ENCODE peak calls at places on chromosomes 12 and 14, in nine cellular contexts. One of them, this sample, is unnamed.

GRCh38 chr14:68476212-68476964 is 316.5 kb downstream of the ZFP36L1 start:
- DNase-seq in fibroblast of the aortic adventitia: peak; percentile 92
- DNase-seq in activated CD8-positive, alpha-beta memory T cell treated with anti-CD3 and anti-CD28 coated beads, Interleukin-2, amount 10 ng/mL, durations not matched to agents 7 days and 5 days: no peak
- DNase-seq in EH: peak; percentile 95
- DNase-seq in activated T-cell treated with anti-CD3 and anti-CD28 coated beads, Interleukin-2, amount 50 U/mL, for 72 hours: no peak
- DNase-seq in skeletal muscle cell: peak; percentile 99
- DNase-seq in transverse colon: peak; percentile 35
- DNase-seq in GM12891: no peak
- DNase-seq in RPMI7951: peak; percentile 90
- DNase-seq in this sample: peak; percentile 89

GRCh38 chr12:10960260-10960659 is 21.2 kb upstream of the TAS2R14 start:
- DNase-seq in fibroblast of the aortic adventitia: no peak
- DNase-seq in activated CD8-positive, alpha-beta memory T cell treated with anti-CD3 and anti-CD28 coated beads, Interleukin-2, amount 10 ng/mL, durations not matched to agents 7 days and 5 days: no peak
- DNase-seq in EH: no peak
- DNase-seq in activated T-cell treated with anti-CD3 and anti-CD28 coated beads, Interleukin-2, amount 50 U/mL, for 72 hours: no peak
- DNase-seq in skeletal muscle cell: no peak
- DNase-seq in transverse colon: no peak
- DNase-seq in GM12891: no peak
- DNase-seq in RPMI7951: no peak
- DNase-seq in this sample: no peak

GRCh38 chr12:86917121-86917520 is 660.9 kb upstream of the MGAT4C start:
- DNase-seq in fibroblast of the aortic adventitia: no peak
- DNase-seq in activated CD8-positive, alpha-beta memory T cell treated with anti-CD3 and anti-CD28 coated beads, Interleukin-2, amount 10 ng/mL, durations not matched to agents 7 days and 5 days: no peak
- DNase-seq in EH: no peak
- DNase-seq in activated T-cell treated with anti-CD3 and anti-CD28 coated beads, Interleukin-2, amount 50 U/mL, for 72 hours: no peak
- DNase-seq in skeletal muscle cell: no peak
- DNase-seq in transverse colon: no peak
- DNase-seq in GM12891: no peak
- DNase-seq in RPMI7951: no peak
- DNase-seq in this sample: no peak

GRCh38 chr12:52310622-52311281 is 10.4 kb downstream of the KRT83 start:
- DNase-seq in fibroblast of the aortic adventitia: no peak
- DNase-seq in activated CD8-positive, alpha-beta memory T cell treated with anti-CD3 and anti-CD28 coated beads, Interleukin-2, amount 10 ng/mL, durations not matched to agents 7 days and 5 days: no peak
- DNase-seq in EH: peak; percentile 62
- DNase-seq in activated T-cell treated with anti-CD3 and anti-CD28 coated beads, Interleukin-2, amount 50 U/mL, for 72 hours: no peak
- DNase-seq in skeletal muscle cell: no peak
- DNase-seq in transverse colon: no peak
- DNase-seq in GM12891: no peak
- DNase-seq in RPMI7951: no peak
- DNase-seq in this sample: no peak

GRCh38 chr14:22976620-22977433 is 5.5 kb downstream of the AJUBA start:
- DNase-seq in fibroblast of the aortic adventitia: peak; percentile 61
- DNase-seq in activated CD8-positive, alpha-beta memory T cell treated with anti-CD3 and anti-CD28 coated beads, Interleukin-2, amount 10 ng/mL, durations not matched to agents 7 days and 5 days: no peak
- DNase-seq in EH: peak; percentile 79
- DNase-seq in activated T-cell treated with anti-CD3 and anti-CD28 coated beads, Interleukin-2, amount 50 U/mL, for 72 hours: no peak
- DNase-seq in skeletal muscle cell: no peak
- DNase-seq in transverse colon: peak; percentile 31
- DNase-seq in GM12891: no peak
- DNase-seq in RPMI7951: peak; percentile 29
- DNase-seq in this sample: peak; percentile 70

GRCh38 chr12:51275088-51275487 is 4.9 kb upstream of the SMAGP start:
- DNase-seq in fibroblast of the aortic adventitia: no peak
- DNase-seq in activated CD8-positive, alpha-beta memory T cell treated with anti-CD3 and anti-CD28 coated beads, Interleukin-2, amount 10 ng/mL, durations not matched to agents 7 days and 5 days: no peak
- DNase-seq in EH: no peak
- DNase-seq in activated T-cell treated with anti-CD3 and anti-CD28 coated beads, Interleukin-2, amount 50 U/mL, for 72 hours: no peak
- DNase-seq in skeletal muscle cell: no peak
- DNase-seq in transverse colon: peak; percentile 67
- DNase-seq in GM12891: no peak
- DNase-seq in RPMI7951: no peak
- DNase-seq in this sample: no peak

GRCh38 chr14:21999400-21999799 is 325.8 kb upstream of the OR4E1 start:
- DNase-seq in fibroblast of the aortic adventitia: no peak
- DNase-seq in activated CD8-positive, alpha-beta memory T cell treated with anti-CD3 and anti-CD28 coated beads, Interleukin-2, amount 10 ng/mL, durations not matched to agents 7 days and 5 days: no peak
- DNase-seq in EH: no peak
- DNase-seq in activated T-cell treated with anti-CD3 and anti-CD28 coated beads, Interleukin-2, amount 50 U/mL, for 72 hours: no peak
- DNase-seq in skeletal muscle cell: no peak
- DNase-seq in transverse colon: no peak
- DNase-seq in GM12891: no peak
- DNase-seq in RPMI7951: no peak
- DNase-seq in this sample: no peak

GRCh38 chr12:31833541-31833840 is 104.7 kb upstream of the AMN1 start:
- DNase-seq in fibroblast of the aortic adventitia: no peak
- DNase-seq in activated CD8-positive, alpha-beta memory T cell treated with anti-CD3 and anti-CD28 coated beads, Interleukin-2, amount 10 ng/mL, durations not matched to agents 7 days and 5 days: no peak
- DNase-seq in EH: no peak
- DNase-seq in activated T-cell treated with anti-CD3 and anti-CD28 coated beads, Interleukin-2, amount 50 U/mL, for 72 hours: no peak
- DNase-seq in skeletal muscle cell: no peak
- DNase-seq in transverse colon: no peak
- DNase-seq in GM12891: no peak
- DNase-seq in RPMI7951: no peak
- DNase-seq in this sample: no peak

GRCh38 chr12:91219919-91220318 is 37.3 kb upstream of the DCN start:
- DNase-seq in fibroblast of the aortic adventitia: no peak
- DNase-seq in activated CD8-positive, alpha-beta memory T cell treated with anti-CD3 and anti-CD28 coated beads, Interleukin-2, amount 10 ng/mL, durations not matched to agents 7 days and 5 days: no peak
- DNase-seq in EH: no peak
- DNase-seq in activated T-cell treated with anti-CD3 and anti-CD28 coated beads, Interleukin-2, amount 50 U/mL, for 72 hours: no peak
- DNase-seq in skeletal muscle cell: no peak
- DNase-seq in transverse colon: no peak
- DNase-seq in GM12891: no peak
- DNase-seq in RPMI7951: no peak
- DNase-seq in this sample: no peak

GRCh38 chr12:56286044-56286830 is 13.9 kb downstream of the CS start:
- DNase-seq in fibroblast of the aortic adventitia: peak; percentile 16
- DNase-seq in activated CD8-positive, alpha-beta memory T cell treated with anti-CD3 and anti-CD28 coated beads, Interleukin-2, amount 10 ng/mL, durations not matched to agents 7 days and 5 days: no peak
- DNase-seq in EH: no peak
- DNase-seq in activated T-cell treated with anti-CD3 and anti-CD28 coated beads, Interleukin-2, amount 50 U/mL, for 72 hours: no peak
- DNase-seq in skeletal muscle cell: no peak
- DNase-seq in transverse colon: no peak
- DNase-seq in GM12891: no peak
- DNase-seq in RPMI7951: no peak
- DNase-seq in this sample: no peak

GRCh38 chr12:69897744-69898143 is 72.7 kb downstream of the MYRFL start:
- DNase-seq in fibroblast of the aortic adventitia: peak; percentile 73
- DNase-seq in activated CD8-positive, alpha-beta memory T cell treated with anti-CD3 and anti-CD28 coated beads, Interleukin-2, amount 10 ng/mL, durations not matched to agents 7 days and 5 days: no peak
- DNase-seq in EH: peak; percentile 67
- DNase-seq in activated T-cell treated with anti-CD3 and anti-CD28 coated beads, Interleukin-2, amount 50 U/mL, for 72 hours: no peak
- DNase-seq in skeletal muscle cell: peak; percentile 96
- DNase-seq in transverse colon: no peak
- DNase-seq in GM12891: no peak
- DNase-seq in RPMI7951: peak; percentile 88
- DNase-seq in this sample: peak; percentile 37

GRCh38 chr12:107122452-107122958 is 29.2 kb upstream of the CRY1 start:
- DNase-seq in fibroblast of the aortic adventitia: no peak
- DNase-seq in activated CD8-positive, alpha-beta memory T cell treated with anti-CD3 and anti-CD28 coated beads, Interleukin-2, amount 10 ng/mL, durations not matched to agents 7 days and 5 days: no peak
- DNase-seq in EH: no peak
- DNase-seq in activated T-cell treated with anti-CD3 and anti-CD28 coated beads, Interleukin-2, amount 50 U/mL, for 72 hours: no peak
- DNase-seq in skeletal muscle cell: no peak
- DNase-seq in transverse colon: no peak
- DNase-seq in GM12891: no peak
- DNase-seq in RPMI7951: no peak
- DNase-seq in this sample: no peak

GRCh38 chr14:35985504-35986218 is 159.5 kb downstream of the BRMS1L start:
- DNase-seq in fibroblast of the aortic adventitia: no peak
- DNase-seq in activated CD8-positive, alpha-beta memory T cell treated with anti-CD3 and anti-CD28 coated beads, Interleukin-2, amount 10 ng/mL, durations not matched to agents 7 days and 5 days: no peak
- DNase-seq in EH: no peak
- DNase-seq in activated T-cell treated with anti-CD3 and anti-CD28 coated beads, Interleukin-2, amount 50 U/mL, for 72 hours: no peak
- DNase-seq in skeletal muscle cell: no peak
- DNase-seq in transverse colon: no peak
- DNase-seq in GM12891: no peak
- DNase-seq in RPMI7951: peak; percentile 5
- DNase-seq in this sample: no peak

GRCh38 chr14:31059152-31059924 is 33.2 kb upstream of the STRN3 start:
- DNase-seq in fibroblast of the aortic adventitia: peak; percentile 93
- DNase-seq in activated CD8-positive, alpha-beta memory T cell treated with anti-CD3 and anti-CD28 coated beads, Interleukin-2, amount 10 ng/mL, durations not matched to agents 7 days and 5 days: no peak
- DNase-seq in EH: peak; percentile 73
- DNase-seq in activated T-cell treated with anti-CD3 and anti-CD28 coated beads, Interleukin-2, amount 50 U/mL, for 72 hours: no peak
- DNase-seq in skeletal muscle cell: peak; percentile 77
- DNase-seq in transverse colon: peak; percentile 21
- DNase-seq in GM12891: no peak
- DNase-seq in RPMI7951: peak; percentile 49
- DNase-seq in this sample: peak; percentile 4

GRCh38 chr12:15837141-15837781 is 44.9 kb upstream of the STRAP start:
- DNase-seq in fibroblast of the aortic adventitia: peak; percentile 88
- DNase-seq in activated CD8-positive, alpha-beta memory T cell treated with anti-CD3 and anti-CD28 coated beads, Interleukin-2, amount 10 ng/mL, durations not matched to agents 7 days and 5 days: no peak
- DNase-seq in EH: peak; percentile 93
- DNase-seq in activated T-cell treated with anti-CD3 and anti-CD28 coated beads, Interleukin-2, amount 50 U/mL, for 72 hours: no peak
- DNase-seq in skeletal muscle cell: no peak
- DNase-seq in transverse colon: no peak
- DNase-seq in GM12891: no peak
- DNase-seq in RPMI7951: peak; percentile 61
- DNase-seq in this sample: no peak

GRCh38 chr14:93049867-93050331 is 65.8 kb downstream of the ITPK1 start:
- DNase-seq in fibroblast of the aortic adventitia: no peak
- DNase-seq in activated CD8-positive, alpha-beta memory T cell treated with anti-CD3 and anti-CD28 coated beads, Interleukin-2, amount 10 ng/mL, durations not matched to agents 7 days and 5 days: no peak
- DNase-seq in EH: peak; percentile 34
- DNase-seq in activated T-cell treated with anti-CD3 and anti-CD28 coated beads, Interleukin-2, amount 50 U/mL, for 72 hours: no peak
- DNase-seq in skeletal muscle cell: no peak
- DNase-seq in transverse colon: no peak
- DNase-seq in GM12891: no peak
- DNase-seq in RPMI7951: no peak
- DNase-seq in this sample: no peak

GRCh38 chr12:25458047-25458552 is 95.0 kb downstream of the LMNTD1 start:
- DNase-seq in fibroblast of the aortic adventitia: peak; percentile 92
- DNase-seq in activated CD8-positive, alpha-beta memory T cell treated with anti-CD3 and anti-CD28 coated beads, Interleukin-2, amount 10 ng/mL, durations not matched to agents 7 days and 5 days: no peak
- DNase-seq in EH: peak; percentile 99
- DNase-seq in activated T-cell treated with anti-CD3 and anti-CD28 coated beads, Interleukin-2, amount 50 U/mL, for 72 hours: no peak
- DNase-seq in skeletal muscle cell: peak; percentile 92
- DNase-seq in transverse colon: no peak
- DNase-seq in GM12891: no peak
- DNase-seq in RPMI7951: peak; percentile 98
- DNase-seq in this sample: peak; percentile 82

GRCh38 chr12:109053382-109054123 is 1.2 kb downstream of the USP30 start:
- DNase-seq in fibroblast of the aortic adventitia: peak; percentile 3
- DNase-seq in activated CD8-positive, alpha-beta memory T cell treated with anti-CD3 and anti-CD28 coated beads, Interleukin-2, amount 10 ng/mL, durations not matched to agents 7 days and 5 days: peak; percentile 60
- DNase-seq in EH: peak; percentile 7
- DNase-seq in activated T-cell treated with anti-CD3 and anti-CD28 coated beads, Interleukin-2, amount 50 U/mL, for 72 hours: peak; percentile 44
- DNase-seq in skeletal muscle cell: no peak
- DNase-seq in transverse colon: no peak
- DNase-seq in GM12891: peak; percentile 25
- DNase-seq in RPMI7951: peak; percentile 10
- DNase-seq in this sample: no peak

GRCh38 chr14:55807059-55807499 is 227.1 kb downstream of the KTN1 start:
- DNase-seq in fibroblast of the aortic adventitia: peak; percentile 97
- DNase-seq in activated CD8-positive, alpha-beta memory T cell treated with anti-CD3 and anti-CD28 coated beads, Interleukin-2, amount 10 ng/mL, durations not matched to agents 7 days and 5 days: peak; percentile 82
- DNase-seq in EH: peak; percentile 52
- DNase-seq in activated T-cell treated with anti-CD3 and anti-CD28 coated beads, Interleukin-2, amount 50 U/mL, for 72 hours: peak; percentile 75
- DNase-seq in skeletal muscle cell: peak; percentile 52
- DNase-seq in transverse colon: peak; percentile 96
- DNase-seq in GM12891: no peak
- DNase-seq in RPMI7951: peak; percentile 23
- DNase-seq in this sample: peak; percentile 4

GRCh38 chr12:67436230-67436629 is 167.1 kb downstream of the CAND1 start:
- DNase-seq in fibroblast of the aortic adventitia: no peak
- DNase-seq in activated CD8-positive, alpha-beta memory T cell treated with anti-CD3 and anti-CD28 coated beads, Interleukin-2, amount 10 ng/mL, durations not matched to agents 7 days and 5 days: no peak
- DNase-seq in EH: peak; percentile 57
- DNase-seq in activated T-cell treated with anti-CD3 and anti-CD28 coated beads, Interleukin-2, amount 50 U/mL, for 72 hours: no peak
- DNase-seq in skeletal muscle cell: no peak
- DNase-seq in transverse colon: no peak
- DNase-seq in GM12891: no peak
- DNase-seq in RPMI7951: no peak
- DNase-seq in this sample: no peak

GRCh38 chr14:93395227-93395626 is 35.5 kb upstream of the UNC79 start:
- DNase-seq in fibroblast of the aortic adventitia: no peak
- DNase-seq in activated CD8-positive, alpha-beta memory T cell treated with anti-CD3 and anti-CD28 coated beads, Interleukin-2, amount 10 ng/mL, durations not matched to agents 7 days and 5 days: no peak
- DNase-seq in EH: no peak
- DNase-seq in activated T-cell treated with anti-CD3 and anti-CD28 coated beads, Interleukin-2, amount 50 U/mL, for 72 hours: no peak
- DNase-seq in skeletal muscle cell: no peak
- DNase-seq in transverse colon: no peak
- DNase-seq in GM12891: no peak
- DNase-seq in RPMI7951: no peak
- DNase-seq in this sample: no peak

GRCh38 chr12:100156731-100157426 is 14.2 kb upstream of the BLTP3B start:
- DNase-seq in fibroblast of the aortic adventitia: no peak
- DNase-seq in activated CD8-positive, alpha-beta memory T cell treated with anti-CD3 and anti-CD28 coated beads, Interleukin-2, amount 10 ng/mL, durations not matched to agents 7 days and 5 days: no peak
- DNase-seq in EH: no peak
- DNase-seq in activated T-cell treated with anti-CD3 and anti-CD28 coated beads, Interleukin-2, amount 50 U/mL, for 72 hours: no peak
- DNase-seq in skeletal muscle cell: no peak
- DNase-seq in transverse colon: no peak
- DNase-seq in GM12891: no peak
- DNase-seq in RPMI7951: no peak
- DNase-seq in this sample: no peak

GRCh38 chr14:99241314-99242035 is 30.5 kb downstream of the BCL11B start:
- DNase-seq in fibroblast of the aortic adventitia: no peak
- DNase-seq in activated CD8-positive, alpha-beta memory T cell treated with anti-CD3 and anti-CD28 coated beads, Interleukin-2, amount 10 ng/mL, durations not matched to agents 7 days and 5 days: no peak
- DNase-seq in EH: no peak
- DNase-seq in activated T-cell treated with anti-CD3 and anti-CD28 coated beads, Interleukin-2, amount 50 U/mL, for 72 hours: no peak
- DNase-seq in skeletal muscle cell: no peak
- DNase-seq in transverse colon: no peak
- DNase-seq in GM12891: no peak
- DNase-seq in RPMI7951: no peak
- DNase-seq in this sample: no peak

GRCh38 chr14:74804219-74804825 is 41.2 kb downstream of the YLPM1 start:
- DNase-seq in fibroblast of the aortic adventitia: peak; percentile 72
- DNase-seq in activated CD8-positive, alpha-beta memory T cell treated with anti-CD3 and anti-CD28 coated beads, Interleukin-2, amount 10 ng/mL, durations not matched to agents 7 days and 5 days: peak; percentile 57
- DNase-seq in EH: peak; percentile 71
- DNase-seq in activated T-cell treated with anti-CD3 and anti-CD28 coated beads, Interleukin-2, amount 50 U/mL, for 72 hours: peak; percentile 21
- DNase-seq in skeletal muscle cell: peak; percentile 9
- DNase-seq in transverse colon: peak; percentile 20
- DNase-seq in GM12891: peak; percentile 6
- DNase-seq in RPMI7951: peak; percentile 55
- DNase-seq in this sample: peak; percentile 7

GRCh38 chr12:101076940-101077351 is 133.1 kb downstream of the SLC5A8 start:
- DNase-seq in fibroblast of the aortic adventitia: peak; percentile 64
- DNase-seq in activated CD8-positive, alpha-beta memory T cell treated with anti-CD3 and anti-CD28 coated beads, Interleukin-2, amount 10 ng/mL, durations not matched to agents 7 days and 5 days: no peak
- DNase-seq in EH: peak; percentile 96
- DNase-seq in activated T-cell treated with anti-CD3 and anti-CD28 coated beads, Interleukin-2, amount 50 U/mL, for 72 hours: no peak
- DNase-seq in skeletal muscle cell: no peak
- DNase-seq in transverse colon: no peak
- DNase-seq in GM12891: no peak
- DNase-seq in RPMI7951: peak; percentile 0
- DNase-seq in this sample: peak; percentile 12

GRCh38 chr12:107027304-107028053 is 40.5 kb upstream of the MTERF2 start:
- DNase-seq in fibroblast of the aortic adventitia: peak; percentile 90
- DNase-seq in activated CD8-positive, alpha-beta memory T cell treated with anti-CD3 and anti-CD28 coated beads, Interleukin-2, amount 10 ng/mL, durations not matched to agents 7 days and 5 days: no peak
- DNase-seq in EH: peak; percentile 93
- DNase-seq in activated T-cell treated with anti-CD3 and anti-CD28 coated beads, Interleukin-2, amount 50 U/mL, for 72 hours: no peak
- DNase-seq in skeletal muscle cell: peak; percentile 93
- DNase-seq in transverse colon: no peak
- DNase-seq in GM12891: no peak
- DNase-seq in RPMI7951: peak; percentile 73
- DNase-seq in this sample: peak; percentile 80

GRCh38 chr12:113537751-113538087 is 66.0 kb upstream of the LHX5 start:
- DNase-seq in fibroblast of the aortic adventitia: no peak
- DNase-seq in activated CD8-positive, alpha-beta memory T cell treated with anti-CD3 and anti-CD28 coated beads, Interleukin-2, amount 10 ng/mL, durations not matched to agents 7 days and 5 days: no peak
- DNase-seq in EH: no peak
- DNase-seq in activated T-cell treated with anti-CD3 and anti-CD28 coated beads, Interleukin-2, amount 50 U/mL, for 72 hours: no peak
- DNase-seq in skeletal muscle cell: no peak
- DNase-seq in transverse colon: no peak
- DNase-seq in GM12891: no peak
- DNase-seq in RPMI7951: peak; percentile 24
- DNase-seq in this sample: no peak

GRCh38 chr12:61355105-61355504 is 905.1 kb upstream of the USP15 start:
- DNase-seq in fibroblast of the aortic adventitia: no peak
- DNase-seq in activated CD8-positive, alpha-beta memory T cell treated with anti-CD3 and anti-CD28 coated beads, Interleukin-2, amount 10 ng/mL, durations not matched to agents 7 days and 5 days: no peak
- DNase-seq in EH: no peak
- DNase-seq in activated T-cell treated with anti-CD3 and anti-CD28 coated beads, Interleukin-2, amount 50 U/mL, for 72 hours: no peak
- DNase-seq in skeletal muscle cell: no peak
- DNase-seq in transverse colon: no peak
- DNase-seq in GM12891: no peak
- DNase-seq in RPMI7951: no peak
- DNase-seq in this sample: no peak

GRCh38 chr12:103771466-103771865 is 69.6 kb downstream of the NT5DC3 start:
- DNase-seq in fibroblast of the aortic adventitia: peak; percentile 53
- DNase-seq in activated CD8-positive, alpha-beta memory T cell treated with anti-CD3 and anti-CD28 coated beads, Interleukin-2, amount 10 ng/mL, durations not matched to agents 7 days and 5 days: no peak
- DNase-seq in EH: peak; percentile 65
- DNase-seq in activated T-cell treated with anti-CD3 and anti-CD28 coated beads, Interleukin-2, amount 50 U/mL, for 72 hours: peak; percentile 12
- DNase-seq in skeletal muscle cell: no peak
- DNase-seq in transverse colon: peak; percentile 17
- DNase-seq in GM12891: no peak
- DNase-seq in RPMI7951: peak; percentile 43
- DNase-seq in this sample: no peak

GRCh38 chr12:65779946-65780345 is 44.3 kb upstream of the HMGA2 start:
- DNase-seq in fibroblast of the aortic adventitia: no peak
- DNase-seq in activated CD8-positive, alpha-beta memory T cell treated with anti-CD3 and anti-CD28 coated beads, Interleukin-2, amount 10 ng/mL, durations not matched to agents 7 days and 5 days: no peak
- DNase-seq in EH: no peak
- DNase-seq in activated T-cell treated with anti-CD3 and anti-CD28 coated beads, Interleukin-2, amount 50 U/mL, for 72 hours: no peak
- DNase-seq in skeletal muscle cell: no peak
- DNase-seq in transverse colon: no peak
- DNase-seq in GM12891: no peak
- DNase-seq in RPMI7951: peak; percentile 51
- DNase-seq in this sample: no peak

GRCh38 chr14:94485944-94486841 is 10.2 kb upstream of the SERPINA9 start:
- DNase-seq in fibroblast of the aortic adventitia: peak; percentile 54
- DNase-seq in activated CD8-positive, alpha-beta memory T cell treated with anti-CD3 and anti-CD28 coated beads, Interleukin-2, amount 10 ng/mL, durations not matched to agents 7 days and 5 days: no peak
- DNase-seq in EH: peak; percentile 71
- DNase-seq in activated T-cell treated with anti-CD3 and anti-CD28 coated beads, Interleukin-2, amount 50 U/mL, for 72 hours: peak; percentile 65
- DNase-seq in skeletal muscle cell: no peak
- DNase-seq in transverse colon: peak; percentile 41
- DNase-seq in GM12891: peak; percentile 68
- DNase-seq in RPMI7951: peak; percentile 55
- DNase-seq in this sample: peak; percentile 44